ENCODE peak calls at places on chromosomes 12 and 14, in nine cellular contexts. I is HT-29; V is fibroblast of lung; S is neural crest cell; R is A172; O is colonic mucosa; D is T-helper 17 cell; A is posterior cingulate gyrus; T is activated naive CD4-positive, alpha-beta T cell treated with anti-CD3 and anti-CD28 coated beads, Interleukin-2, amount 10 ng/mL, durations not matched to agents 7 days and 5 days. F is an unnamed sample.

GRCh38 chr14:54642950-54643695 is 76.2 kb downstream of the SAMD4A start:
- DNase-seq in V (peak; percentile 85), S (no peak), A (no peak), D (no peak), T (no peak), O (no peak), R (peak; percentile 23), I (peak; percentile 23), F (no peak)

GRCh38 chr12:81167694-81168093 is 89.8 kb downstream of the ACSS3 start:
- DNase-seq in D (no peak), T (no peak), V (peak; percentile 61), I (no peak), S (no peak), R (peak; percentile 61), A (no peak), O (no peak), F (no peak)

GRCh38 chr14:99966030-99966429 is 99.2 kb upstream of the EVL start:
- DNase-seq in I (no peak), S (no peak), T (no peak), O (no peak), R (no peak), A (no peak), V (no peak), D (no peak), F (no peak)

GRCh38 chr12:40010899-40011774 is 94.7 kb downstream of the SLC2A13 start:
- DNase-seq in T (peak; percentile 71), V (peak; percentile 52), A (no peak), S (peak; percentile 40), D (no peak), R (peak; percentile 65), O (peak; percentile 77), I (peak; percentile 80), F (peak; percentile 83)

GRCh38 chr12:122096591-122097149 is 18.1 kb downstream of the MLXIP start:
- DNase-seq in I (no peak), S (no peak), R (no peak), D (no peak), O (peak; percentile 37), T (no peak), V (peak; percentile 82), A (no peak), F (no peak)

GRCh38 chr12:10557329-10557728 is 51.6 kb downstream of the EIF2S3B start:
- DNase-seq in V (no peak), I (no peak), A (no peak), O (no peak), T (no peak), R (no peak), D (no peak), S (no peak), F (no peak)

GRCh38 chr14:103131580-103131979 is 8.3 kb downstream of the TNFAIP2 start:
- DNase-seq in D (no peak), O (no peak), I (no peak), S (no peak), A (no peak), R (no peak), V (no peak), T (no peak), F (no peak)

GRCh38 chr12:67018105-67018504 is 251.1 kb upstream of the CAND1 start:
- DNase-seq in R (no peak), V (no peak), A (no peak), T (no peak), I (no peak), S (no peak), D (no peak), O (no peak), F (no peak)

GRCh38 chr14:74922752-74923401 is at the start of gene RPS6KL1:
- DNase-seq in V (peak; percentile 75), O (peak; percentile 86), D (peak; percentile 44), A (peak; percentile 85), S (peak; percentile 77), T (peak; percentile 88), I (peak; percentile 80), R (no peak), F (peak; percentile 89)

GRCh38 chr12:26226629-26227375 is 31.4 kb downstream of the SSPN start:
- DNase-seq in V (peak; percentile 64), R (peak; percentile 35), S (peak; percentile 15), O (no peak), A (peak; percentile 43), D (no peak), I (peak; percentile 71), T (no peak), F (peak; percentile 51)

GRCh38 chr12:50065726-50066310 is 8.4 kb downstream of the ASIC1 start:
- DNase-seq in D (no peak), S (no peak), T (no peak), I (no peak), R (no peak), V (no peak), A (no peak), O (no peak), F (no peak)

GRCh38 chr12:49912345-49912744 is 8.6 kb upstream of the FAIM2 start:
- DNase-seq in S (no peak), O (no peak), I (no peak), T (peak; percentile 15), V (no peak), A (no peak), D (no peak), R (no peak), F (no peak)

GRCh38 chr12:116257213-116257612 is 20.3 kb downstream of the MED13L start:
- DNase-seq in I (no peak), A (no peak), S (no peak), O (no peak), D (no peak), T (no peak), V (no peak), R (no peak), F (peak; percentile 46)

GRCh38 chr14:31457665-31458659 is 656 bp upstream of the DTD2 start:
- DNase-seq in D (no peak), A (no peak), I (no peak), V (peak; percentile 8), T (no peak), R (no peak), O (no peak), S (no peak), F (peak; percentile 26)

GRCh38 chr12:95118138-95118787 is 44.8 kb upstream of the NR2C1 start:
- DNase-seq in T (no peak), R (peak; percentile 86), I (no peak), V (peak; percentile 93), A (no peak), O (no peak), S (no peak), D (no peak), F (no peak)

GRCh38 chr14:60396718-60397343 is 89.0 kb downstream of the C14orf39 start:
- DNase-seq in I (no peak), S (no peak), R (peak; percentile 11), O (no peak), T (no peak), D (no peak), V (peak; percentile 54), A (no peak), F (no peak)

GRCh38 chr14:53355581-53356112 is 202.5 kb upstream of the DDHD1 start:
- DNase-seq in A (no peak), D (no peak), O (no peak), R (peak; percentile 86), V (peak; percentile 91), S (no peak), T (no peak), I (no peak), F (peak; percentile 39)

GRCh38 chr14:93333631-93334095 is 827 bp upstream of the BTBD7 start:
- DNase-seq in A (no peak), S (no peak), V (no peak), D (no peak), T (no peak), I (no peak), O (no peak), R (no peak), F (no peak)

GRCh38 chr14:99786423-99787051 is 6.7 kb upstream of the EML1 start:
- DNase-seq in D (no peak), A (no peak), V (no peak), I (no peak), O (no peak), R (no peak), T (no peak), S (no peak), F (no peak)

GRCh38 chr12:76180401-76181277 is 96.2 kb upstream of the NAP1L1 start:
- DNase-seq in A (no peak), S (no peak), O (no peak), D (no peak), I (peak; percentile 11), R (no peak), V (no peak), T (no peak), F (no peak)

GRCh38 chr14:106585692-106586091 is 1059.3 kb downstream of the TMEM121 start:
- DNase-seq in A (no peak), O (no peak), V (no peak), D (no peak), I (no peak), S (no peak), T (no peak), R (no peak), F (no peak)

GRCh38 chr12:99746538-99746937 is 99.0 kb downstream of the GARIN6 start:
- DNase-seq in T (no peak), O (no peak), V (no peak), R (no peak), D (no peak), A (no peak), I (no peak), S (no peak), F (no peak)

GRCh38 chr12:27025116-27025515 is 2.8 kb downstream of the MED21 start:
- DNase-seq in T (no peak), I (no peak), D (no peak), O (no peak), S (no peak), R (no peak), V (no peak), A (no peak), F (no peak)

GRCh38 chr12:96225003-96225855 is 31.1 kb downstream of the ELK3 start:
- DNase-seq in S (no peak), V (no peak), T (no peak), I (no peak), A (no peak), R (no peak), O (no peak), D (no peak), F (peak; percentile 36)

GRCh38 chr14:68815288-68816182 is 22.7 kb upstream of the ZFP36L1 start:
- DNase-seq in O (no peak), D (no peak), S (no peak), V (no peak), R (peak; percentile 8), I (no peak), A (no peak), T (no peak), F (no peak)

GRCh38 chr12:49230810-49231209 is 34.1 kb upstream of the TUBA1C start:
- DNase-seq in A (no peak), I (no peak), O (no peak), R (no peak), T (no peak), V (no peak), S (no peak), D (no peak), F (no peak)

GRCh38 chr14:99380402-99380801 is 100.3 kb downstream of the SETD3 start:
- DNase-seq in D (no peak), O (no peak), A (no peak), T (no peak), I (peak; percentile 3), R (no peak), S (no peak), V (no peak), F (no peak)

GRCh38 chr12:83318386-83318971 is 631.8 kb downstream of the TMTC2 start:
- DNase-seq in D (no peak), V (peak; percentile 53), O (no peak), R (no peak), A (no peak), I (no peak), S (no peak), T (no peak), F (no peak)

GRCh38 chr14:101961011-101961721 is 3.2 kb upstream of the DYNC1H1 start:
- DNase-seq in I (peak; percentile 71), S (peak; percentile 70), R (peak; percentile 46), A (peak; percentile 50), T (peak; percentile 87), O (peak; percentile 74), D (peak; percentile 50), V (peak; percentile 68), F (peak; percentile 88)

GRCh38 chr14:75370416-75371205 is 57.2 kb upstream of the JDP2 start:
- DNase-seq in O (no peak), R (no peak), S (no peak), D (no peak), I (no peak), T (no peak), V (no peak), A (no peak), F (no peak)

GRCh38 chr14:81710232-81710845 is 176.7 kb upstream of the SEL1L start:
- DNase-seq in D (no peak), V (peak; percentile 3), A (no peak), I (peak; percentile 34), R (peak; percentile 21), T (no peak), S (peak; percentile 40), O (no peak), F (peak; percentile 62)